ENCODE peak calls at places on chromosomes 3 and 15, in five cellular contexts. F, I, P, Q and H are unnamed samples.
A peak's percentile ranks its signal among the peaks of the same experiment; 100 is the strongest.

GRCh38 chr3:193240850-193241706 is at the start of gene PLAAT1:
- DNase-seq in Q (peak; percentile 83), P (peak; percentile 84), I (peak; percentile 76), F (peak; percentile 85), H (peak; percentile 87)

GRCh38 chr15:75713338-75713895 is 769 bp upstream of the CSPG4 start:
- DNase-seq in P (no peak), Q (no peak), I (peak; percentile 65), F (peak; percentile 40), H (peak; percentile 57)

GRCh38 chr3:141336672-141337522 is 31.4 kb upstream of the ZBTB38 start:
- DNase-seq in P (no peak), I (peak; percentile 73), Q (no peak), F (peak; percentile 52), H (no peak)

GRCh38 chr3:156586905-156587766 is 32.2 kb upstream of the SSR3 start:
- DNase-seq in Q (no peak), F (no peak), P (no peak), I (no peak), H (no peak)

GRCh38 chr3:156010829-156011228 is 109.5 kb upstream of the KCNAB1 start:
- DNase-seq in Q (no peak), P (peak; percentile 27), F (peak; percentile 58), I (peak; percentile 3), H (no peak)

GRCh38 chr15:26771168-26771916 is 1.5 kb downstream of the GABRB3 start:
- DNase-seq in I (peak; percentile 2), Q (peak; percentile 57), F (no peak), P (peak; percentile 93), H (peak; percentile 65)

GRCh38 chr15:67253517-67254237 is 784 bp downstream of the AAGAB start:
- DNase-seq in Q (no peak), F (no peak), P (peak; percentile 10), I (peak; percentile 29), H (no peak)

GRCh38 chr3:55897573-55898224 is 410.6 kb upstream of the WNT5A start:
- DNase-seq in F (peak; percentile 41), Q (no peak), P (peak; percentile 40), I (no peak), H (no peak)

GRCh38 chr3:120349819-120350125 is 618 bp upstream of the LRRC58 start:
- DNase-seq in F (no peak), Q (no peak), I (no peak), P (no peak), H (no peak)

GRCh38 chr3:73259841-73260240 is 198.4 kb downstream of the EBLN2 start:
- DNase-seq in I (no peak), P (no peak), Q (no peak), F (no peak), H (no peak)

GRCh38 chr3:78992400-78992799 is 775.4 kb downstream of the ROBO1 start:
- DNase-seq in Q (no peak), I (no peak), F (no peak), P (no peak), H (no peak)

GRCh38 chr3:15512173-15512572 is 9.3 kb downstream of the COLQ start:
- DNase-seq in P (no peak), F (no peak), I (peak; percentile 72), Q (peak; percentile 68), H (peak; percentile 83)

GRCh38 chr15:40762919-40763800 is 708 bp upstream of the GCHFR start:
- DNase-seq in F (no peak), Q (peak; percentile 73), P (no peak), I (peak; percentile 68), H (peak; percentile 82)

GRCh38 chr3:153052096-153052460 is 109.9 kb upstream of the RAP2B start:
- DNase-seq in Q (peak; percentile 37), I (peak; percentile 88), P (no peak), F (no peak), H (no peak)

GRCh38 chr3:149471991-149472390 is 2.5 kb upstream of the TM4SF4 start:
- DNase-seq in I (no peak), F (no peak), Q (no peak), P (no peak), H (no peak)

GRCh38 chr3:52195823-52196331 is 2.1 kb upstream of the ALAS1 start:
- DNase-seq in F (peak; percentile 89), P (no peak), Q (peak; percentile 60), I (peak; percentile 89), H (no peak)

GRCh38 chr15:42194502-42194901 is 13.6 kb downstream of the VPS39 start:
- DNase-seq in F (no peak), P (no peak), Q (no peak), I (peak; percentile 68), H (no peak)

GRCh38 chr15:41568350-41569017 is 9.5 kb downstream of the TYRO3 start:
- DNase-seq in Q (no peak), F (peak; percentile 97), P (peak; percentile 73), I (peak; percentile 92), H (no peak)

GRCh38 chr3:16521580-16521941 is 8.1 kb upstream of the RFTN1 start:
- DNase-seq in I (no peak), Q (no peak), P (no peak), F (no peak), H (peak; percentile 44)

GRCh38 chr3:193978030-193978429 is 157.9 kb upstream of the HES1 start:
- DNase-seq in P (no peak), Q (no peak), I (no peak), F (no peak), H (no peak)

GRCh38 chr15:34043391-34043790 is 4.4 kb upstream of the AVEN start:
- DNase-seq in I (peak; percentile 40), P (no peak), F (no peak), Q (no peak), H (no peak)

GRCh38 chr3:189349772-189350171 is 178.0 kb downstream of the TPRG1 start:
- DNase-seq in Q (no peak), F (no peak), I (no peak), P (no peak), H (no peak)

GRCh38 chr15:29039466-29040366 is 153.9 kb downstream of the APBA2 start:
- DNase-seq in I (no peak), P (no peak), F (no peak), Q (no peak), H (no peak)

GRCh38 chr3:52469001-52469400 is 13.6 kb downstream of the NISCH start:
- DNase-seq in P (no peak), F (no peak), I (no peak), Q (peak; percentile 5), H (no peak)

GRCh38 chr3:108437439-108437838 is 73.0 kb downstream of the MYH15 start:
- DNase-seq in Q (no peak), I (no peak), F (no peak), P (no peak), H (no peak)

GRCh38 chr3:72950801-72951200 is 45.8 kb upstream of the PPP4R2 start:
- DNase-seq in P (no peak), I (no peak), F (peak; percentile 75), Q (no peak), H (no peak)

GRCh38 chr15:67719330-67719959 is 105.9 kb upstream of the SKOR1 start:
- DNase-seq in Q (no peak), I (no peak), F (no peak), P (no peak), H (no peak)

GRCh38 chr15:72139667-72140066 is 21.5 kb downstream of the SENP8 start:
- DNase-seq in I (no peak), Q (no peak), F (no peak), P (no peak), H (no peak)